ENCODE peak calls at places on chromosomes 6 and 20, in ten cellular contexts. C is A549; L is iPS DF 19.7; N is uterus; G is stimulated activated CD8-positive, alpha-beta memory T cell treated with anti-CD3 and anti-CD28 coated beads, Interleukin-15, amount 100 ng/mL, for 24 hours; K is naive B cell; Y is ureter; E is effector memory CD8-positive, alpha-beta T cell; M is sciatic nerve; B is thoracic aorta. J is an unnamed sample.

GRCh38 chr6:137268911-137269310 is 49.7 kb upstream of the IFNGR1 start:
- DNase-seq in L (no peak), G (no peak), N (no peak), B (no peak), E (no peak), M (no peak), C (no peak), K (no peak), Y (no peak), J (no peak)

GRCh38 chr6:112481256-112481655 is 134.1 kb downstream of the RFPL4B start:
- DNase-seq in K (no peak), L (no peak), Y (no peak), G (no peak), C (no peak), E (no peak), M (no peak), B (no peak), N (no peak), J (no peak)

GRCh38 chr20:60330461-60330860 is 372.2 kb downstream of the CDH26 start:
- DNase-seq in C (no peak), N (no peak), G (no peak), L (no peak), K (no peak), Y (no peak), B (no peak), M (no peak), E (no peak), J (no peak)

GRCh38 chr6:128882991-128883571 is at the start of gene LAMA2:
- DNase-seq in N (peak; percentile 83), K (no peak), Y (peak; percentile 78), E (no peak), B (peak; percentile 14), G (no peak), M (peak; percentile 89), L (peak; percentile 35), C (no peak), J (no peak)

GRCh38 chr20:6142348-6142993 is 19.6 kb upstream of the FERMT1 start:
- DNase-seq in E (peak; percentile 37), Y (peak; percentile 67), G (no peak), K (peak; percentile 18), L (no peak), B (no peak), M (no peak), N (peak; percentile 20), C (peak; percentile 65), J (peak; percentile 12)

GRCh38 chr6:133392015-133392414 is 150.9 kb downstream of the EYA4 start:
- DNase-seq in L (no peak), N (no peak), K (no peak), M (no peak), C (no peak), G (no peak), B (no peak), Y (no peak), E (no peak), J (no peak)

GRCh38 chr6:16256781-16257180 is 18.4 kb downstream of the GMPR start:
- DNase-seq in K (no peak), G (no peak), Y (no peak), L (no peak), E (no peak), C (no peak), B (no peak), N (no peak), M (no peak), J (no peak)

GRCh38 chr6:40393641-40394040 is 193.5 kb downstream of the LRFN2 start:
- DNase-seq in E (no peak), L (no peak), K (no peak), B (no peak), C (no peak), G (no peak), Y (no peak), N (no peak), M (no peak), J (no peak)

GRCh38 chr20:20267685-20268429 is 100.0 kb upstream of the INSM1 start:
- DNase-seq in G (no peak), B (no peak), E (no peak), M (no peak), K (no peak), C (no peak), N (no peak), L (peak; percentile 5), Y (no peak), J (no peak)

GRCh38 chr6:7697820-7698623 is 27.9 kb upstream of the BMP6 start:
- DNase-seq in G (no peak), L (no peak), B (peak; percentile 13), Y (no peak), C (peak; percentile 37), M (no peak), E (no peak), N (no peak), K (peak; percentile 45), J (no peak)

GRCh38 chr6:157668690-157669089 is 154.4 kb upstream of the SNX9 start:
- DNase-seq in L (no peak), N (no peak), Y (no peak), E (no peak), G (no peak), M (no peak), B (no peak), K (no peak), C (no peak), J (no peak)

GRCh38 chr6:95973976-95974375 is 41.8 kb upstream of the FUT9 start:
- DNase-seq in G (no peak), N (no peak), E (no peak), L (no peak), K (no peak), C (no peak), B (no peak), M (no peak), Y (no peak), J (no peak)

GRCh38 chr6:37698264-37699137 is 818 bp upstream of the MDGA1 start:
- DNase-seq in N (peak; percentile 56), K (peak; percentile 56), M (peak; percentile 72), E (peak; percentile 65), C (peak; percentile 37), Y (no peak), B (no peak), L (no peak), G (peak; percentile 25), J (peak; percentile 55)

J was measured in central memory CD4-positive, alpha-beta T cell.